ENCODE peak calls at places on chromosome 7, in eight cellular contexts. R is NCI-H146; X is stimulated activated CD8-positive, alpha-beta memory T cell treated with anti-CD3 and anti-CD28 coated beads, Interleukin-15, amount 100 ng/mL, for 1 hour; H is stimulated activated CD4-positive, alpha-beta T cell treated with anti-CD3 and anti-CD28 coated beads, Interleukin-12 subunit alpha, Interleukin-12 subunit beta, amount 100 ng/mL, for 48 hours; Z is NCI-H2029 treated with DMSO at 0.1 percent for 48 hours; G is GM04504; N is HT-29; D is bronchial epithelial cell. P is an unnamed sample.

GRCh38 chr7:151043959-151044358 is 4.4 kb upstream of the ASIC3 start:
- DNase-seq in R (no peak), X (no peak), H (no peak), Z (no peak), G (no peak), N (no peak), D (no peak), P (no peak)

GRCh38 chr7:155258233-155258575 is 39.5 kb upstream of the INSIG1 start:
- DNase-seq in R (no peak), X (no peak), H (no peak), Z (no peak), G (peak; percentile 90), N (peak; percentile 62), D (peak; percentile 64), P (peak; percentile 94)

GRCh38 chr7:114155766-114156110 is 236.9 kb upstream of the PPP1R3A start:
- DNase-seq in R (no peak), X (no peak), H (no peak), Z (no peak), G (no peak), N (no peak), D (no peak), P (peak; percentile 11)

GRCh38 chr7:38398725-38399321 is 125.4 kb upstream of the TARP start:
- DNase-seq in R (peak; percentile 20), X (peak; percentile 27), H (peak; percentile 11), Z (peak; percentile 9), G (peak; percentile 13), N (peak; percentile 70), D (peak; percentile 24), P (peak; percentile 53)

GRCh38 chr7:55107946-55108345 is 89.1 kb downstream of the EGFR start:
- DNase-seq in R (no peak), X (no peak), H (no peak), Z (no peak), G (no peak), N (no peak), D (peak; percentile 75), P (peak; percentile 55)

GRCh38 chr7:27995228-27995627 is 185.4 kb downstream of the JAZF1 start:
- DNase-seq in R (no peak), X (no peak), H (no peak), Z (no peak), G (no peak), N (no peak), D (no peak), P (no peak)

GRCh38 chr7:78463039-78463438 is 664.5 kb downstream of the PHTF2 start:
- DNase-seq in R (no peak), X (no peak), H (no peak), Z (no peak), G (no peak), N (no peak), D (no peak), P (no peak)

GRCh38 chr7:17298840-17299476 is 506 bp downstream of the AHR start:
- DNase-seq in R (peak; percentile 81), X (peak; percentile 22), H (peak; percentile 45), Z (no peak), G (no peak), N (peak; percentile 64), D (no peak), P (no peak)

GRCh38 chr7:130793855-130794618 is 60.0 kb upstream of the KLF14 start:
- DNase-seq in R (peak; percentile 7), X (no peak), H (no peak), Z (no peak), G (no peak), N (no peak), D (peak; percentile 7), P (peak; percentile 46)

GRCh38 chr7:1632916-1633785 is 36.9 kb upstream of the ELFN1 start:
- DNase-seq in R (no peak), X (no peak), H (no peak), Z (no peak), G (no peak), N (no peak), D (no peak), P (no peak)

GRCh38 chr7:43781726-43782607 is 23.5 kb downstream of the BLVRA start:
- DNase-seq in R (no peak), X (no peak), H (no peak), Z (no peak), G (peak; percentile 57), N (no peak), D (peak; percentile 73), P (peak; percentile 78)

GRCh38 chr7:149872419-149873073 is 1.2 kb upstream of the ATP6V0E2 start:
- DNase-seq in R (peak; percentile 87), X (no peak), H (no peak), Z (peak; percentile 47), G (peak; percentile 77), N (peak; percentile 97), D (peak; percentile 48), P (peak; percentile 84)

GRCh38 chr7:140231779-140232491 is 55.2 kb upstream of the KDM7A start:
- DNase-seq in R (peak; percentile 23), X (no peak), H (no peak), Z (peak; percentile 53), G (no peak), N (peak; percentile 27), D (peak; percentile 61), P (no peak)

GRCh38 chr7:7207876-7208275 is 25.5 kb downstream of the C1GALT1 start:
- DNase-seq in R (no peak), X (no peak), H (no peak), Z (no peak), G (no peak), N (no peak), D (peak; percentile 94), P (peak; percentile 23)

GRCh38 chr7:105304040-105304895 is 84.5 kb downstream of the SRPK2 start:
- DNase-seq in R (no peak), X (no peak), H (no peak), Z (no peak), G (peak; percentile 17), N (no peak), D (peak; percentile 58), P (peak; percentile 73)

GRCh38 chr7:45328397-45329080 is 170.9 kb downstream of the RAMP3 start:
- DNase-seq in R (no peak), X (no peak), H (no peak), Z (no peak), G (no peak), N (no peak), D (no peak), P (no peak)

GRCh38 chr7:25389489-25390106 is 161.3 kb upstream of the NPVF start:
- DNase-seq in R (peak; percentile 58), X (no peak), H (no peak), Z (peak; percentile 28), G (peak; percentile 17), N (peak; percentile 77), D (peak; percentile 32), P (peak; percentile 67)

GRCh38 chr7:46972205-46972604 is 609.7 kb downstream of the TNS3 start:
- DNase-seq in R (no peak), X (no peak), H (no peak), Z (no peak), G (peak; percentile 45), N (peak; percentile 80), D (peak; percentile 79), P (peak; percentile 69)

GRCh38 chr7:157660971-157661610 is 324.3 kb downstream of the DNAJB6 start:
- DNase-seq in R (no peak), X (no peak), H (no peak), Z (no peak), G (no peak), N (no peak), D (no peak), P (no peak)

GRCh38 chr7:127438836-127439235 is 46.3 kb upstream of the ZNF800 start:
- DNase-seq in R (no peak), X (no peak), H (no peak), Z (no peak), G (no peak), N (no peak), D (no peak), P (no peak)

GRCh38 chr7:151404216-151405011 is 5.4 kb downstream of the WDR86 start:
- DNase-seq in R (no peak), X (no peak), H (no peak), Z (no peak), G (no peak), N (peak; percentile 69), D (peak; percentile 37), P (peak; percentile 65)

GRCh38 chr7:107857541-107857912 is 33.5 kb upstream of the DLD start:
- DNase-seq in R (no peak), X (no peak), H (no peak), Z (no peak), G (no peak), N (no peak), D (peak; percentile 8), P (peak; percentile 31)

GRCh38 chr7:47785923-47786556 is 162.2 kb downstream of the PKD1L1 start:
- DNase-seq in R (no peak), X (no peak), H (no peak), Z (no peak), G (no peak), N (no peak), D (no peak), P (no peak)

GRCh38 chr7:75631711-75632110 is 107.0 kb downstream of the HIP1 start:
- DNase-seq in R (no peak), X (no peak), H (no peak), Z (no peak), G (no peak), N (no peak), D (no peak), P (no peak)

GRCh38 chr7:70053421-70053820 is 455.1 kb downstream of the AUTS2 start:
- DNase-seq in R (no peak), X (no peak), H (no peak), Z (no peak), G (no peak), N (no peak), D (peak; percentile 4), P (no peak)

GRCh38 chr7:97639036-97639435 is 92.8 kb upstream of the TAC1 start:
- DNase-seq in R (no peak), X (no peak), H (no peak), Z (no peak), G (no peak), N (no peak), D (peak; percentile 17), P (no peak)

GRCh38 chr7:151894131-151895007 is 17.5 kb upstream of the PRKAG2 start:
- DNase-seq in R (no peak), X (no peak), H (no peak), Z (no peak), G (no peak), N (no peak), D (no peak), P (no peak)

P was measured in fibroblast of mammary gland.